ENCODE peak calls at places on chromosome 14, in four cellular contexts. S is GM12878, F is GM12892, M is spleen. X is an unnamed sample.

GRCh38 chr14:21025374-21026151 is 702 bp upstream of the NDRG2 start:
- DNase-seq in S (no peak), F (no peak), M (peak; percentile 83), X (no peak)

GRCh38 chr14:64209428-64210165 is 84.6 kb downstream of the ESR2 start:
- DNase-seq in S (peak; percentile 48), F (no peak), M (peak; percentile 87), X (no peak)

GRCh38 chr14:25882899-25883298 is 714.9 kb downstream of the NOVA1 start:
- DNase-seq in S (no peak), F (no peak), M (no peak), X (no peak)

GRCh38 chr14:102325791-102326345 is 6.3 kb downstream of the ZNF839 start:
- DNase-seq in S (no peak), F (no peak), M (peak; percentile 37), X (no peak)

GRCh38 chr14:100851946-100852620 is 26.2 kb downstream of the MEG3 start:
- DNase-seq in S (no peak), F (no peak), M (peak; percentile 72), X (no peak)

GRCh38 chr14:69658664-69659261 is 47.4 kb downstream of the SUSD6 start:
- DNase-seq in S (no peak), F (no peak), M (no peak), X (no peak)

GRCh38 chr14:102212356-102212755 is 72.7 kb downstream of the WDR20 start:
- DNase-seq in S (no peak), F (no peak), M (peak; percentile 47), X (no peak)

GRCh38 chr14:96832351-96832750 is 35.2 kb downstream of the VRK1 start:
- DNase-seq in S (no peak), F (no peak), M (no peak), X (no peak)

GRCh38 chr14:70009961-70010360 is 130.7 kb downstream of the SMOC1 start:
- DNase-seq in S (no peak), F (no peak), M (no peak), X (no peak)

GRCh38 chr14:47332099-47332498 is 343.3 kb downstream of the MDGA2 start:
- DNase-seq in S (no peak), F (no peak), M (no peak), X (no peak)

GRCh38 chr14:63713765-63714164 is 14.1 kb downstream of the SGPP1 start:
- DNase-seq in S (no peak), F (no peak), M (no peak), X (peak; percentile 12)

GRCh38 chr14:89428556-89429196 is 11.6 kb upstream of the FOXN3 start:
- DNase-seq in S (no peak), F (no peak), M (peak; percentile 79), X (no peak)

GRCh38 chr14:99996951-99997571 is 68.2 kb upstream of the EVL start:
- DNase-seq in S (no peak), F (no peak), M (no peak), X (no peak)

GRCh38 chr14:72434856-72435255 is 459.0 kb downstream of the DPF3 start:
- DNase-seq in S (no peak), F (no peak), M (no peak), X (no peak)

GRCh38 chr14:102809870-102810269 is 32.6 kb downstream of the TRAF3 start:
- DNase-seq in S (no peak), F (no peak), M (no peak), X (no peak)

GRCh38 chr14:78070344-78070743 is 99.8 kb upstream of the NRXN3 start:
- DNase-seq in S (no peak), F (no peak), M (no peak), X (no peak)

GRCh38 chr14:50434530-50434929 is 37.8 kb upstream of the CDKL1 start:
- DNase-seq in S (no peak), F (no peak), M (no peak), X (no peak)
- TF ChIP-seq POLR2A in S (no peak), F (no peak), M (no peak), X (no peak)

DNA sequence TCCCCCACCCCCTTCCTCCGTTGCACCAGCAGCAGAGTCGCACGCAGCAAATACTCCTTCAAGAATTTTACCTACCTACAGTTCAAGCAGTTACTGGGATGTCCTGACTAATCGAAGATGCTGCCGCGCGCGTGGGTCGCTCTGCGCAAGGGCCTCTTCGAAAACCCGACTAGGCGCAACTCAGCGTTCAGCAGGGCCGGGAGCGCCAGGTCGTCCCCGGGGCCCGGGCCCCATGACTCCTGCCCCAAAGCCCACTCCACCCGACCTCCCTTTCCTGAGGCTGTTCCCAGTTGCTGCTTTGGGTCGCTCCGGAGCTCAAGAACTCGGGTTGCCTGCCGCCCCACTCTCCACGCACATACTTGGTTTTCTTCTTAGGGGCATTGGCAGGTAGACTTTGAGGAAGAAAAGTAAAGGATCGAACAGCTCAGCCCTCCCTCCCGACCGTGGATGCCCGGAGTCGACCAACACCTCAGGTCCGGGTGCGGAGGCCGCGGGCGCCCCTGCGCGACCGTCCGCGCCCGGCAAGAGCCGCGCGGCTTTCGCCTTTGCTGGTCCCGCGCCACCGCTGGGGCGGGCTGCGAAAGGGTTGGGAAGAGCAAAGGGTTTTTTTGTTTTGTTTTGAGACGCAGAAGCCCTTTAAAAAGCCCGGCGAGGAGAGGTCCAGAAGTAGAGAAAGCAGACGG is 1.9 kb downstream of the BMP4 start:
- DNase-seq in S (no peak), F (no peak), M (peak; percentile 69), X (no peak)
- TF ChIP-seq POLR2A in S (no peak), F (no peak), M (no peak), X (no peak)

DNA sequence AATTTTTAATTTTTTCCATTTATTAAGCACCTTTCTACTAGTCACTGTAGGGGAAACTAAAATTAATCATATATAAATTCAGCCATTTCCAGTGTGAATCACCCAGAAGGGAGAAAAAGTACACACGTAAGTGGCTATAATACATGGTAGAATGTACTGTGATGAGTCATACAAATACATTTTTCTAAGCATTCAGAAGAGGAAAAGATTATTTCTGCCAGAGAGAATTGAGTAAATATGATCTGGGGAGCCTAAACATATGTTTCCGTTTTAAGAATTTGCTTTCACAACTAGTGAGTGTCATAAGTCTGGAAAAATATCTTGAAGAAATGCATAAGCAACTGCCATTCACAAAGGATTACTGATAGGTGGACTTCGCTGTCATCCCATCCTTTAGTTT is 102.8 kb downstream of the TGFB3 start:
- DNase-seq in S (no peak), F (no peak), M (no peak), X (no peak)
- TF ChIP-seq POLR2A in S (no peak), F (no peak), M (no peak), X (no peak)

GRCh38 chr14:24415421-24416253 is 13.8 kb downstream of the CBLN3 start:
- DNase-seq in S (no peak), F (no peak), M (no peak), X (no peak)

GRCh38 chr14:24416932-24417619 is 12.4 kb downstream of the CBLN3 start:
- DNase-seq in S (no peak), F (no peak), M (peak; percentile 69), X (no peak)

GRCh38 chr14:24416254-24416931 is 13.1 kb downstream of the CBLN3 start:
- DNase-seq in S (no peak), F (no peak), M (peak; percentile 47), X (no peak)

GRCh38 chr14:24417832-24418491 is 11.5 kb downstream of the CBLN3 start:
- DNase-seq in S (no peak), F (no peak), M (no peak), X (no peak)

DNA sequence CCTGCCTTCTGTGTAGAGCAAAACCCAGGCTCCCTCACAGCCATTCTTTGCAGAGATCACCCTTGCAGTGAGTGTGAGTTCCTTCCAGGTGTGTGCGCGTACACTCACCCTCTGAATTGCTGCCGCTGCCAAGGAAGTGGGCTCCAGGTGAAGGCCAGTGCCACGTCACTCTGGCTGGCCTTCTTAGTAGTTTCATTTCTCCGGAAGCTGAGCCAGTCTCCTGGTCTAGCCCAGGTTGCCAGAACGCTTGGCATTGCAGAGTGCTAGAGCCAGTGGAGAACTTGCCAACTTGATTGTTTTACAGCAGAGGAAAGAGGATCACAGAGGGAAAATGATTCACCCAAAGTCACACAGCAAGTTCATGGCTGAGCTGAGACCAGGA is 11.0 kb downstream of the CBLN3 start:
- DNase-seq in S (no peak), F (no peak), M (no peak), X (no peak)
- TF ChIP-seq POLR2A in S (no peak), F (no peak), M (no peak), X (no peak)